ENCODE peak calls at places on chromosomes 6 and 20, in five cellular contexts. J is HEK293T; R is nucleus accumbens; O is pons; A is activated naive CD4-positive, alpha-beta T cell. U is an unnamed sample.

GRCh38 chr20:53077373-53078205 is 105.4 kb downstream of the TSHZ2 start:
- DNase-seq in J (no peak), R (no peak), O (no peak), A (no peak), U (peak)

GRCh38 chr20:57089701-57090144 is 176.7 kb downstream of the BMP7 start:
- DNase-seq in J (peak), R (peak), O (peak), A (peak), U (peak)

GRCh38 chr6:37535701-37536461 is 36.2 kb upstream of the CCDC167 start:
- DNase-seq in J (no peak), R (no peak), O (no peak), A (no peak), U (no peak)

GRCh38 chr6:453152-453551 is 61.6 kb downstream of the IRF4 start:
- DNase-seq in J (no peak), R (peak), O (peak), A (no peak), U (no peak)

GRCh38 chr6:71733970-71734899 is 152.1 kb upstream of the RIMS1 start:
- DNase-seq in J (no peak), R (no peak), O (no peak), A (no peak), U (no peak)

GRCh38 chr20:23399568-23400241 is 21.6 kb downstream of the NAPB start:
- DNase-seq in J (no peak), R (no peak), O (no peak), A (no peak), U (no peak)

GRCh38 chr6:141610741-141611140 is 522.0 kb upstream of the GJE1 start:
- DNase-seq in J (peak), R (no peak), O (no peak), A (no peak), U (no peak)

GRCh38 chr6:132675749-132676148 is 16.8 kb upstream of the TAAR1 start:
- DNase-seq in J (no peak), R (no peak), O (no peak), A (no peak), U (no peak)

GRCh38 chr6:151239603-151240035 is at the start of gene AKAP12:
- DNase-seq in J (no peak), R (peak), O (no peak), A (no peak), U (peak)

GRCh38 chr20:33415948-33416347 is 14.6 kb upstream of the CDK5RAP1 start:
- DNase-seq in J (peak), R (peak), O (peak), A (no peak), U (no peak)

GRCh38 chr6:61809004-61809595 is 476.9 kb downstream of the KHDRBS2 start:
- DNase-seq in J (peak), R (no peak), O (peak), A (no peak), U (no peak)

GRCh38 chr6:223763-224162 is 68.5 kb upstream of the DUSP22 start:
- DNase-seq in J (no peak), R (no peak), O (no peak), A (no peak), U (no peak)

GRCh38 chr6:13524801-13525508 is 37.6 kb upstream of the GFOD1 start:
- DNase-seq in J (no peak), R (no peak), O (no peak), A (no peak), U (no peak)

GRCh38 chr6:124829822-124830221 is 132.4 kb upstream of the RNF217 start:
- DNase-seq in J (no peak), R (no peak), O (no peak), A (no peak), U (no peak)

GRCh38 chr6:163573503-163574179 is 159.1 kb downstream of the QKI start:
- DNase-seq in J (no peak), R (no peak), O (peak), A (no peak), U (no peak)

GRCh38 chr6:130993292-130993765 is 69.7 kb downstream of the EPB41L2 start:
- DNase-seq in J (no peak), R (no peak), O (no peak), A (no peak), U (no peak)

GRCh38 chr6:138538390-138539031 is 39.2 kb upstream of the NHSL1 start:
- DNase-seq in J (no peak), R (no peak), O (peak), A (no peak), U (peak)

GRCh38 chr6:11093065-11093590 is 506 bp upstream of the SMIM13 start:
- DNase-seq in J (peak), R (no peak), O (no peak), A (peak), U (no peak)

GRCh38 chr20:53322651-53323050 is 271.0 kb downstream of the ZNF217 start:
- DNase-seq in J (no peak), R (no peak), O (no peak), A (no peak), U (no peak)

GRCh38 chr6:135870722-135871121 is 19.2 kb downstream of the PDE7B start:
- DNase-seq in J (no peak), R (no peak), O (no peak), A (no peak), U (no peak)

GRCh38 chr6:14074723-14075503 is 42.7 kb upstream of the CD83 start:
- DNase-seq in J (no peak), R (no peak), O (peak), A (no peak), U (no peak)

GRCh38 chr6:35092362-35093117 is 48.6 kb downstream of the TCP11 start:
- DNase-seq in J (no peak), R (no peak), O (no peak), A (no peak), U (no peak)

GRCh38 chr6:43242908-43243648 is at the start of gene TTBK1:
- DNase-seq in J (no peak), R (peak), O (no peak), A (no peak), U (no peak)

GRCh38 chr6:108133594-108134179 is 32.1 kb upstream of the NR2E1 start:
- DNase-seq in J (peak), R (peak), O (no peak), A (no peak), U (peak)

GRCh38 chr6:2831392-2831791 is 10.3 kb downstream of the SERPINB1 start:
- DNase-seq in J (no peak), R (no peak), O (no peak), A (no peak), U (no peak)

GRCh38 chr6:39791311-39791710 is 865 bp upstream of the DAAM2 start:
- DNase-seq in J (no peak), R (no peak), O (peak), A (no peak), U (no peak)

GRCh38 chr6:30361661-30362060 is 16.7 kb downstream of the RPP21 start:
- DNase-seq in J (no peak), R (no peak), O (no peak), A (no peak), U (no peak)

GRCh38 chr20:39429716-39430115 is 467.6 kb downstream of the DHX35 start:
- DNase-seq in J (peak), R (no peak), O (peak), A (no peak), U (no peak)

GRCh38 chr6:145850671-145851070 is 36.1 kb upstream of the FBXO30 start:
- DNase-seq in J (no peak), R (no peak), O (no peak), A (no peak), U (no peak)

GRCh38 chr20:15942130-15942529 is 631.1 kb downstream of the KIF16B start:
- DNase-seq in J (no peak), R (no peak), O (no peak), A (no peak), U (no peak)

GRCh38 chr6:156790711-156791110 is 13.5 kb downstream of the ARID1B start:
- DNase-seq in J (no peak), R (no peak), O (no peak), A (no peak), U (no peak)

GRCh38 chr20:58852559-58853271 is at the start of gene GNAS:
- DNase-seq in J (no peak), R (peak), O (peak), A (no peak), U (no peak)

GRCh38 chr6:34305982-34306702 is 57.3 kb upstream of the SMIM29 start:
- DNase-seq in J (no peak), R (no peak), O (no peak), A (no peak), U (peak)

GRCh38 chr20:38447931-38448675 is 13.0 kb upstream of the SNHG17 start:
- DNase-seq in J (no peak), R (no peak), O (no peak), A (no peak), U (no peak)

GRCh38 chr6:159729598-159729997 is 2.3 kb downstream of the WTAP start:
- DNase-seq in J (no peak), R (no peak), O (no peak), A (no peak), U (no peak)

GRCh38 chr6:26439552-26440125 is 665 bp upstream of the BTN3A3 start:
- DNase-seq in J (no peak), R (no peak), O (peak), A (no peak), U (no peak)

GRCh38 chr6:97059473-97059872 is 134.9 kb downstream of the KLHL32 start:
- DNase-seq in J (peak), R (no peak), O (peak), A (no peak), U (no peak)

GRCh38 chr6:87789198-87789899 is 87.3 kb upstream of the AKIRIN2 start:
- DNase-seq in J (no peak), R (no peak), O (no peak), A (no peak), U (no peak)

GRCh38 chr20:51631011-51631950 is 88.8 kb upstream of the NFATC2 start:
- DNase-seq in J (no peak), R (no peak), O (peak), A (no peak), U (no peak)